ENCODE peak calls at places on chromosomes 12 and 14, in eight cellular contexts. M is choroid plexus epithelial cell; S is putamen; X is psoas muscle; J is activated CD8-positive, alpha-beta memory T cell treated with anti-CD3 and anti-CD28 coated beads for 24 hours; O is tibial artery; C is OCI-LY7; G is kidney tubule cell. K is an unnamed sample.

GRCh38 chr14:61537567-61538463 is 157.5 kb upstream of the HIF1A start:
- DNase-seq in C (peak), M (peak), X (no peak), G (peak), J (no peak), S (no peak), O (no peak), K (no peak)

GRCh38 chr14:68910540-68910939 is 68.6 kb downstream of the ACTN1 start:
- DNase-seq in S (peak), C (peak), J (peak), O (no peak), M (peak), X (no peak), G (peak), K (no peak)

GRCh38 chr12:11431486-11431885 is 36.1 kb upstream of the PRB2 start:
- DNase-seq in M (no peak), S (no peak), O (no peak), G (no peak), J (no peak), X (no peak), C (no peak), K (no peak)

GRCh38 chr14:71554323-71554722 is 377.9 kb upstream of the RGS6 start:
- DNase-seq in X (no peak), J (no peak), C (peak), M (peak), O (no peak), G (no peak), S (no peak), K (no peak)

GRCh38 chr12:21962236-21962635 is 21.0 kb upstream of the ABCC9 start:
- DNase-seq in O (no peak), M (no peak), C (no peak), J (no peak), S (no peak), G (peak), X (no peak), K (no peak)

GRCh38 chr12:50246873-50247612 is 36.3 kb downstream of the LIMA1 start:
- DNase-seq in S (no peak), J (peak), M (peak), O (peak), G (peak), C (no peak), X (peak), K (no peak)

GRCh38 chr12:15669256-15669948 is 119.8 kb downstream of the EPS8 start:
- DNase-seq in O (no peak), M (no peak), S (no peak), X (no peak), G (no peak), J (no peak), C (no peak), K (no peak)

GRCh38 chr12:77847665-77848431 is 17.2 kb downstream of the NAV3 start:
- DNase-seq in G (peak), O (no peak), J (no peak), C (peak), M (peak), S (no peak), X (no peak), K (no peak)

GRCh38 chr12:95184119-95184518 is 33.1 kb downstream of the FGD6 start:
- DNase-seq in G (peak), X (no peak), M (no peak), J (no peak), S (no peak), O (no peak), C (no peak), K (no peak)

GRCh38 chr12:55938826-55939501 is 8.0 kb downstream of the DGKA start:
- DNase-seq in M (no peak), C (no peak), O (no peak), S (no peak), J (no peak), X (no peak), G (no peak), K (no peak)

GRCh38 chr14:77120771-77121743 is 20.5 kb downstream of the ZDHHC22 start:
- DNase-seq in S (no peak), O (no peak), C (peak), X (no peak), G (peak), M (no peak), J (peak), K (no peak)

K was measured in esophagus muscularis mucosa.